ENCODE peak calls at places on chromosome 15, in ten cellular contexts. One of them, this sample, is unnamed.

GRCh38 chr15:99504823-99505551 is 60.8 kb upstream of the MEF2A start:
- DNase-seq in OCI-LY7: peak; percentile 49
- DNase-seq in MM.1S: no peak
- DNase-seq in HCT116: no peak
- DNase-seq in SK-N-SH: no peak
- DNase-seq in PC-9: peak; percentile 10
- DNase-seq in GM23338: peak; percentile 12
- DNase-seq in Karpas-422: peak; percentile 90
- DNase-seq in PC-3: peak; percentile 56
- DNase-seq in hepatocyte: no peak
- DNase-seq in this sample: peak; percentile 49

GRCh38 chr15:50484781-50485180 is 60.6 kb downstream of the USP8 start:
- DNase-seq in HCT116: no peak
- DNase-seq in GM23338: no peak
- DNase-seq in hepatocyte: no peak
- DNase-seq in SK-N-SH: no peak
- DNase-seq in PC-9: no peak
- DNase-seq in PC-3: no peak
- DNase-seq in MM.1S: peak; percentile 67
- DNase-seq in Karpas-422: no peak
- DNase-seq in OCI-LY7: no peak
- DNase-seq in this sample: no peak

GRCh38 chr15:93035092-93035915 is 53.7 kb downstream of the RGMA start:
- DNase-seq in PC-9: no peak
- DNase-seq in hepatocyte: no peak
- DNase-seq in HCT116: no peak
- DNase-seq in PC-3: no peak
- DNase-seq in MM.1S: no peak
- DNase-seq in Karpas-422: no peak
- DNase-seq in SK-N-SH: peak; percentile 12
- DNase-seq in GM23338: no peak
- DNase-seq in OCI-LY7: no peak
- DNase-seq in this sample: no peak

GRCh38 chr15:62782100-62782791 is 260.3 kb upstream of the TPM1 start:
- DNase-seq in Karpas-422: peak; percentile 70
- DNase-seq in PC-9: peak; percentile 78
- DNase-seq in HCT116: peak; percentile 56
- DNase-seq in PC-3: peak; percentile 70
- DNase-seq in hepatocyte: peak; percentile 85
- DNase-seq in GM23338: peak; percentile 74
- DNase-seq in MM.1S: peak; percentile 12
- DNase-seq in OCI-LY7: peak; percentile 10
- DNase-seq in SK-N-SH: peak; percentile 83
- DNase-seq in this sample: peak; percentile 86

GRCh38 chr15:31268911-31269784 is 57.5 kb upstream of the KLF13 start:
- DNase-seq in HCT116: no peak
- DNase-seq in MM.1S: no peak
- DNase-seq in OCI-LY7: no peak
- DNase-seq in SK-N-SH: no peak
- DNase-seq in PC-3: no peak
- DNase-seq in hepatocyte: peak; percentile 21
- DNase-seq in GM23338: no peak
- DNase-seq in PC-9: no peak
- DNase-seq in Karpas-422: no peak
- DNase-seq in this sample: no peak

GRCh38 chr15:63870403-63871209 is 36.9 kb upstream of the HERC1 start:
- DNase-seq in PC-9: peak; percentile 42
- DNase-seq in SK-N-SH: no peak
- DNase-seq in HCT116: no peak
- DNase-seq in hepatocyte: peak; percentile 89
- DNase-seq in MM.1S: no peak
- DNase-seq in Karpas-422: no peak
- DNase-seq in PC-3: peak; percentile 60
- DNase-seq in GM23338: peak; percentile 76
- DNase-seq in OCI-LY7: no peak
- DNase-seq in this sample: peak; percentile 90

GRCh38 chr15:60734846-60735245 is 255.9 kb upstream of the ICE2 start:
- DNase-seq in HCT116: no peak
- DNase-seq in PC-9: no peak
- DNase-seq in PC-3: no peak
- DNase-seq in Karpas-422: peak; percentile 9
- DNase-seq in MM.1S: no peak
- DNase-seq in hepatocyte: no peak
- DNase-seq in GM23338: no peak
- DNase-seq in OCI-LY7: no peak
- DNase-seq in SK-N-SH: no peak
- DNase-seq in this sample: no peak

GRCh38 chr15:64701482-64701881 is 73.9 kb downstream of the RBPMS2 start:
- DNase-seq in Karpas-422: no peak
- DNase-seq in PC-3: no peak
- DNase-seq in GM23338: no peak
- DNase-seq in MM.1S: no peak
- DNase-seq in OCI-LY7: no peak
- DNase-seq in PC-9: no peak
- DNase-seq in hepatocyte: no peak
- DNase-seq in HCT116: no peak
- DNase-seq in SK-N-SH: no peak
- DNase-seq in this sample: no peak

GRCh38 chr15:81011593-81011992 is 10.9 kb downstream of the TLNRD1 start:
- DNase-seq in hepatocyte: no peak
- DNase-seq in HCT116: no peak
- DNase-seq in GM23338: no peak
- DNase-seq in SK-N-SH: no peak
- DNase-seq in OCI-LY7: no peak
- DNase-seq in Karpas-422: no peak
- DNase-seq in PC-3: no peak
- DNase-seq in MM.1S: no peak
- DNase-seq in PC-9: no peak
- DNase-seq in this sample: peak; percentile 78

GRCh38 chr15:39451121-39451698 is 129.7 kb upstream of the THBS1 start:
- DNase-seq in GM23338: no peak
- DNase-seq in hepatocyte: no peak
- DNase-seq in PC-3: no peak
- DNase-seq in Karpas-422: no peak
- DNase-seq in PC-9: no peak
- DNase-seq in MM.1S: no peak
- DNase-seq in OCI-LY7: no peak
- DNase-seq in HCT116: no peak
- DNase-seq in SK-N-SH: no peak
- DNase-seq in this sample: no peak

GRCh38 chr15:80967451-80967850 is 22.2 kb downstream of the MESD start:
- DNase-seq in OCI-LY7: no peak
- DNase-seq in HCT116: no peak
- DNase-seq in MM.1S: no peak
- DNase-seq in PC-9: peak; percentile 71
- DNase-seq in hepatocyte: peak; percentile 46
- DNase-seq in PC-3: no peak
- DNase-seq in SK-N-SH: no peak
- DNase-seq in GM23338: peak; percentile 95
- DNase-seq in Karpas-422: no peak
- DNase-seq in this sample: peak; percentile 63

GRCh38 chr15:43748376-43748775 is 2.1 kb downstream of the PDIA3 start:
- DNase-seq in HCT116: no peak
- DNase-seq in PC-9: no peak
- DNase-seq in Karpas-422: peak; percentile 62
- DNase-seq in OCI-LY7: peak; percentile 24
- DNase-seq in MM.1S: no peak
- DNase-seq in hepatocyte: no peak
- DNase-seq in GM23338: peak; percentile 15
- DNase-seq in PC-3: peak; percentile 19
- DNase-seq in SK-N-SH: no peak
- DNase-seq in this sample: peak; percentile 67
- H3K4me3 ChIP-seq in HCT116: no peak overlapping the region
- H3K4me3 ChIP-seq in PC-9: no peak overlapping the region
- H3K4me3 ChIP-seq in Karpas-422: peak overlapping the region; percentile 83
- H3K4me3 ChIP-seq in OCI-LY7: peak overlapping the region; percentile 82
- H3K4me3 ChIP-seq in MM.1S: no peak overlapping the region
- H3K4me3 ChIP-seq in hepatocyte: peak overlapping the region; percentile 1
- H3K4me3 ChIP-seq in GM23338: peak overlapping the region; percentile 87
- H3K4me3 ChIP-seq in PC-3: peak overlapping the region; percentile 81
- H3K4me3 ChIP-seq in SK-N-SH: peak overlapping the region; percentile 66
- H3K4me3 ChIP-seq in this sample: peak overlapping the region; percentile 92

GRCh38 chr15:88623632-88624031 is 2.5 kb downstream of the AEN start:
- DNase-seq in SK-N-SH: no peak
- DNase-seq in PC-3: no peak
- DNase-seq in HCT116: no peak
- DNase-seq in PC-9: no peak
- DNase-seq in MM.1S: no peak
- DNase-seq in OCI-LY7: no peak
- DNase-seq in Karpas-422: no peak
- DNase-seq in GM23338: no peak
- DNase-seq in hepatocyte: no peak
- DNase-seq in this sample: no peak

GRCh38 chr15:88624156-88624970 is 3.2 kb downstream of the AEN start:
- DNase-seq in PC-3: no peak
- DNase-seq in OCI-LY7: peak; percentile 85
- DNase-seq in SK-N-SH: peak; percentile 56
- DNase-seq in PC-9: no peak
- DNase-seq in MM.1S: peak; percentile 79
- DNase-seq in GM23338: peak; percentile 57
- DNase-seq in hepatocyte: peak; percentile 50
- DNase-seq in HCT116: no peak
- DNase-seq in Karpas-422: peak; percentile 80
- DNase-seq in this sample: peak; percentile 66

GRCh38 chr15:88623061-88623460 is 1.9 kb downstream of the AEN start:
- DNase-seq in PC-9: peak; percentile 33
- DNase-seq in HCT116: peak; percentile 64
- DNase-seq in Karpas-422: no peak
- DNase-seq in MM.1S: no peak
- DNase-seq in hepatocyte: peak; percentile 54
- DNase-seq in PC-3: peak; percentile 92
- DNase-seq in OCI-LY7: no peak
- DNase-seq in GM23338: no peak
- DNase-seq in SK-N-SH: no peak
- DNase-seq in this sample: peak; percentile 96

GRCh38 chr15:88625943-88626741 is 5.0 kb downstream of the AEN start:
- DNase-seq in HCT116: no peak
- DNase-seq in GM23338: no peak
- DNase-seq in hepatocyte: no peak
- DNase-seq in Karpas-422: no peak
- DNase-seq in PC-9: no peak
- DNase-seq in OCI-LY7: no peak
- DNase-seq in PC-3: no peak
- DNase-seq in MM.1S: no peak
- DNase-seq in SK-N-SH: no peak
- DNase-seq in this sample: no peak

DNA sequence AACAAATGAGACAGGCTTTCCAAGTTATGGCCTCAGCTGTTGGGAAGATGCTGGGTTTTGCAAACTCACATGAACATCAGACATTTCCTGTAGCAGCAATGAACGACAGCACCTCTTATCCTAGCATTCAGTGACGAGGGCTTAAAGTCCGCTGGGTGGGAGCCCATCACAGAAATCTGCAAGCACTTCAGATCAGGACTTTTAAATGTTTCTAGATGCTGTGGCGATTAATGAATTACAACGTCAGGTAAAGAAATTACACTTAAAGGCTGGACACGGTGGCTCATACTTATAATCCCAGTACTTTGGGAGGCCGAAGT is 3.8 kb downstream of the AEN start:
- DNase-seq in HCT116: no peak
- DNase-seq in OCI-LY7: no peak
- DNase-seq in PC-9: no peak
- DNase-seq in GM23338: no peak
- DNase-seq in PC-3: no peak
- DNase-seq in MM.1S: no peak
- DNase-seq in hepatocyte: no peak
- DNase-seq in Karpas-422: no peak
- DNase-seq in SK-N-SH: no peak
- DNase-seq in this sample: peak; percentile 33
- H3K9me2 ChIP-seq in HCT116: no peaks in the 10 kb centered on the region
- H3K9me2 ChIP-seq in OCI-LY7: no peaks in the 10 kb centered on the region
- H3K9me2 ChIP-seq in PC-9: no peaks in the 10 kb centered on the region
- H3K9me2 ChIP-seq in GM23338: no peaks in the 10 kb centered on the region
- H3K9me2 ChIP-seq in PC-3: no peaks in the 10 kb centered on the region
- H3K9me2 ChIP-seq in MM.1S: no peaks in the 10 kb centered on the region
- H3K9me2 ChIP-seq in hepatocyte: no peaks in the 10 kb centered on the region
- H3K9me2 ChIP-seq in Karpas-422: no peaks in the 10 kb centered on the region
- H3K9me2 ChIP-seq in SK-N-SH: no peaks in the 10 kb centered on the region
- H3K9me2 ChIP-seq in this sample: no peaks in the 10 kb centered on the region

DNA sequence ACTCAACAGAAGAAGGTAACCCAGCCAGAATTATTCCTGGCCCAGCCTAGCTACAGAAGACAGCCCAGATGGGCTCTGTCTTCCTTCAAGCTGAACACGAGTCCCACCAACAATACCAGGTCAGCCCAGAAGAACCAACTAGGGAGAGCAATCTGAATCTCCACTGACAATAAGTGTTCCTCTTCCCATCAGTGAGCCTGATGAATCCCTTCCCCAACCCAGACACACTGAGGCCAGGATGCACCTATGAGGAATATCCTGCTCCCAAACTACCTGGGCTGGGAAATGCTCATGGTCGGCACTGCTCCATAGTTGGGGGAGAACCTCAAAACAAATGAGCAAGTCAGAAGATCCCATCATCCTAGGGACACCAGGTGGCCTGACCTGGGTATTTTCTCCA is 351.1 kb downstream of the OCA2 start:
- DNase-seq in PC-9: no peak
- DNase-seq in MM.1S: no peak
- DNase-seq in HCT116: no peak
- DNase-seq in GM23338: no peak
- DNase-seq in PC-3: no peak
- DNase-seq in Karpas-422: no peak
- DNase-seq in hepatocyte: no peak
- DNase-seq in SK-N-SH: no peak
- DNase-seq in OCI-LY7: no peak
- DNase-seq in this sample: no peak
- H3K4me3 ChIP-seq in PC-9: no peak overlapping the region
- H3K4me3 ChIP-seq in MM.1S: no peak overlapping the region
- H3K4me3 ChIP-seq in HCT116: no peak overlapping the region
- H3K4me3 ChIP-seq in GM23338: no peak overlapping the region
- H3K4me3 ChIP-seq in PC-3: no peak overlapping the region
- H3K4me3 ChIP-seq in Karpas-422: no peak overlapping the region
- H3K4me3 ChIP-seq in hepatocyte: no peak overlapping the region
- H3K4me3 ChIP-seq in SK-N-SH: no peak overlapping the region
- H3K4me3 ChIP-seq in OCI-LY7: no peak overlapping the region
- H3K4me3 ChIP-seq in this sample: no peak overlapping the region

DNA sequence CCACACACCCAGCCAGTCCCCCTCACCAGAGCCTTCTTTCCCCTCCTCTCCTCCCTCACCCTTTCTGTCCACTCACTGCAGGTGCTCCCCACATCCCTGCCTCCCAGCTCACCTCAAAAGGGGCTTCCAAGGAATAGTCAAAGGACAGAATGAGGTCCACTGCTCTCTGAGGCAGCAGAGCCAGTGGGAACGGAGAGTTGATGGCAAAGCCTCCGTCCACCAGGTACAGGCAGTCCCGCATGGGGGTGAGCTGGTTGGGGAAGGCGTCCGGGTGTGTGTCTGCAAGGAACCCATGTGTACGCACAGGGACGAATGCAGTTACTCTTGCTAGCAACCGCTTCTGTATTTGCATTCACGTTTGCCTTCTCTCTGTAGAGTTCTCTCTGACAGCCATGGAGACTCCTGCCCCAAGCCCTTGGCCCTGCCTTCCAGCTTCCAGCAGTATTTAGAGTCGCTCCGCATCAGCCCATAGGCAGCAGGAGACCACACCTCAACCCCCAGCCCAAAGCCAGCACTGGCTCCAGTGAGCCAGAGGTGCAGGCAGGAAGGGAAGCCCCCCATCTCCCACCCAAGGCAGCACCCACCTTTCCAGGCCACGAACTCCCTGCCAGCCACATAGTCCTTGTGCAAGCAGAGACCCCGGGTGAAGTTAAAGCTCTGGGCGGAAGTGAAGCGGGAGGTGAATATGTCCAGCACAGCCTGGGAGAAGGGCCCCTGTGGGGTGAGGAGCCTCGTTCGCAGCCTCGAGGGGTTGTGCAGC is 12.4 kb downstream of the PLA2G4F start:
- DNase-seq in PC-3: no peak
- DNase-seq in Karpas-422: no peak
- DNase-seq in MM.1S: no peak
- DNase-seq in GM23338: no peak
- DNase-seq in SK-N-SH: no peak
- DNase-seq in OCI-LY7: no peak
- DNase-seq in PC-9: no peak
- DNase-seq in hepatocyte: no peak
- DNase-seq in HCT116: no peak
- DNase-seq in this sample: no peak
- H3K9me2 ChIP-seq in PC-3: no peaks in the 10 kb centered on the region
- H3K9me2 ChIP-seq in Karpas-422: no peaks in the 10 kb centered on the region
- H3K9me2 ChIP-seq in MM.1S: no peaks in the 10 kb centered on the region
- H3K9me2 ChIP-seq in GM23338: no peaks in the 10 kb centered on the region
- H3K9me2 ChIP-seq in SK-N-SH: no peaks in the 10 kb centered on the region
- H3K9me2 ChIP-seq in OCI-LY7: no peaks in the 10 kb centered on the region
- H3K9me2 ChIP-seq in PC-9: no peaks in the 10 kb centered on the region
- H3K9me2 ChIP-seq in hepatocyte: no peaks in the 10 kb centered on the region
- H3K9me2 ChIP-seq in HCT116: no peaks in the 10 kb centered on the region
- H3K9me2 ChIP-seq in this sample: no peaks in the 10 kb centered on the region

This sample was measured in GM23248.